ENCODE peak calls at places on chromosome 20, in six cellular contexts. O is activated T-cell treated with anti-CD3 and anti-CD28 coated beads, Interleukin-2, amount 50 U/mL, for 4 hours; U is fibroblast of the conjunctiva; R is dermis blood vessel endothelial cell; G is EH; Y is effector memory CD8-positive, alpha-beta T cell. M is an unnamed sample.

GRCh38 chr20:3222635-3223600 is 13.6 kb downstream of the ITPA start:
- DNase-seq in O (no peak), U (no peak), R (peak), G (no peak), Y (no peak), M (no peak)

GRCh38 chr20:52972190-52972937 is at the start of gene TSHZ2:
- DNase-seq in O (peak), U (peak), R (peak), G (no peak), Y (no peak), M (no peak)

GRCh38 chr20:41475507-41475906 is 108.9 kb upstream of the EMILIN3 start:
- DNase-seq in O (no peak), U (no peak), R (no peak), G (peak), Y (no peak), M (no peak)

GRCh38 chr20:58706975-58707681 is 14.5 kb downstream of the NPEPL1 start:
- DNase-seq in O (no peak), U (no peak), R (no peak), G (no peak), Y (no peak), M (peak)

GRCh38 chr20:46552460-46553420 is 2.3 kb upstream of the OCSTAMP start:
- DNase-seq in O (no peak), U (no peak), R (peak), G (no peak), Y (peak), M (no peak)

GRCh38 chr20:49412254-49412653 is 70.2 kb downstream of the KCNB1 start:
- DNase-seq in O (no peak), U (no peak), R (no peak), G (no peak), Y (no peak), M (no peak)

GRCh38 chr20:38685853-38686473 is 38.3 kb upstream of the SLC32A1 start:
- DNase-seq in O (peak), U (no peak), R (peak), G (peak), Y (peak), M (no peak)

GRCh38 chr20:1225263-1225728 is 548 bp upstream of the RAD21L1 start:
- DNase-seq in O (no peak), U (no peak), R (no peak), G (no peak), Y (no peak), M (no peak)

GRCh38 chr20:58524814-58525213 is 9.6 kb upstream of the APCDD1L start:
- DNase-seq in O (no peak), U (no peak), R (peak), G (peak), Y (no peak), M (no peak)

GRCh38 chr20:19338960-19339359 is 126.5 kb downstream of the SLC24A3 start:
- DNase-seq in O (no peak), U (no peak), R (no peak), G (no peak), Y (no peak), M (no peak)

GRCh38 chr20:31496761-31497295 is 17.4 kb upstream of the HM13 start:
- DNase-seq in O (no peak), U (no peak), R (no peak), G (peak), Y (no peak), M (no peak)

GRCh38 chr20:31572042-31572700 is 32.9 kb upstream of the ID1 start:
- DNase-seq in O (no peak), U (no peak), R (no peak), G (no peak), Y (no peak), M (no peak)

GRCh38 chr20:25484224-25484846 is 76.9 kb downstream of the GINS1 start:
- DNase-seq in O (no peak), U (no peak), R (no peak), G (no peak), Y (no peak), M (no peak)

GRCh38 chr20:25081065-25081729 is 744 bp downstream of the VSX1 start:
- DNase-seq in O (no peak), U (no peak), R (peak), G (peak), Y (peak), M (peak)

M was measured in vagina.